ENCODE peak calls at places on chromosomes 5 and 9, in eight cellular contexts. J is H1, P is ovary, T is stomach, C is tibial nerve, W is suprapubic skin, L is sigmoid colon, Y is K562. O is an unnamed sample. For H3K36me3, the result is how much of the 10 kb centered on the place peaks cover.

GRCh38 chr5:172771439-172772111 is 580 bp upstream of the DUSP1 start:
- DNase-seq in J (no peak), P (no peak), T (no peak), C (no peak), W (no peak), L (no peak), Y (peak), O (no peak)

GRCh38 chr5:115352571-115352970 is 56.1 kb upstream of the CCDC112 start:
- DNase-seq in J (no peak), P (no peak), T (no peak), C (no peak), W (no peak), L (no peak), Y (no peak), O (no peak)

GRCh38 chr5:74261906-74262305 is 378.6 kb downstream of the ENC1 start:
- DNase-seq in J (no peak), P (no peak), T (no peak), C (no peak), W (no peak), L (no peak), Y (no peak), O (no peak)

GRCh38 chr5:170603578-170604565 is 100.1 kb downstream of the KCNIP1 start:
- DNase-seq in J (peak), P (peak), T (no peak), C (peak), W (no peak), L (peak), Y (peak), O (peak)

GRCh38 chr5:148912714-148913398 is 86.4 kb downstream of the ADRB2 start:
- DNase-seq in J (peak), P (no peak), T (no peak), C (no peak), W (no peak), L (no peak), Y (no peak), O (no peak)

GRCh38 chr5:68533571-68534051 is 318.1 kb downstream of the PIK3R1 start:
- DNase-seq in J (no peak), P (no peak), T (no peak), C (no peak), W (no peak), L (no peak), Y (no peak), O (peak)

GRCh38 chr9:99118782-99119466 is 14.0 kb downstream of the TGFBR1 start:
- DNase-seq in J (no peak), P (no peak), T (no peak), C (no peak), W (no peak), L (no peak), Y (no peak), O (peak)

GRCh38 chr5:163571755-163572154 is 66.3 kb downstream of the MAT2B start:
- DNase-seq in J (no peak), P (peak), T (no peak), C (no peak), W (no peak), L (no peak), Y (no peak), O (no peak)

GRCh38 chr5:8598356-8598755 is 729.4 kb downstream of the MTRR start:
- DNase-seq in J (no peak), P (no peak), T (no peak), C (no peak), W (no peak), L (no peak), Y (no peak), O (no peak)

GRCh38 chr5:50553560-50553984 is 112.5 kb upstream of the EMB start:
- DNase-seq in J (no peak), P (no peak), T (no peak), C (no peak), W (no peak), L (no peak), Y (no peak), O (no peak)

GRCh38 chr5:54624671-54625583 is 107.4 kb downstream of the SNX18 start:
- DNase-seq in J (no peak), P (no peak), T (no peak), C (no peak), W (no peak), L (no peak), Y (no peak), O (no peak)

GRCh38 chr5:179265529-179266290 is 79.6 kb downstream of the ADAMTS2 start:
- DNase-seq in J (peak), P (peak), T (peak), C (peak), W (peak), L (peak), Y (no peak), O (peak)

GRCh38 chr9:104339692-104340091 is 164.4 kb upstream of the OR13F1 start:
- DNase-seq in J (no peak), P (no peak), T (no peak), C (no peak), W (no peak), L (no peak), Y (no peak), O (no peak)

GRCh38 chr9:114278881-114279570 is 43.9 kb upstream of the ORM1 start:
- DNase-seq in J (peak), P (peak), T (no peak), C (no peak), W (peak), L (peak), Y (no peak), O (no peak)

GRCh38 chr5:10586008-10586407 is 22.1 kb downstream of the ANKRD33B start:
- DNase-seq in J (peak), P (no peak), T (no peak), C (no peak), W (no peak), L (no peak), Y (no peak), O (no peak)

GRCh38 chr9:109469646-109470358 is 28.3 kb downstream of the PTPN3 start:
- DNase-seq in J (peak), P (peak), T (peak), C (peak), W (no peak), L (peak), Y (peak), O (peak)

GRCh38 chr9:138071731-138072130 is 194.1 kb downstream of the CACNA1B start:
- DNase-seq in J (no peak), P (no peak), T (no peak), C (no peak), W (no peak), L (no peak), Y (no peak), O (no peak)

GRCh38 chr9:134848504-134848903 is 32.1 kb upstream of the FCN2 start:
- DNase-seq in J (no peak), P (no peak), T (no peak), C (no peak), W (no peak), L (no peak), Y (no peak), O (no peak)

GRCh38 chr5:133456933-133457402 is 155.4 kb downstream of the FSTL4 start:
- DNase-seq in J (no peak), P (no peak), T (no peak), C (no peak), W (no peak), L (no peak), Y (no peak), O (no peak)

GRCh38 chr9:114117614-114117995 is 18.5 kb upstream of the KIF12 start:
- DNase-seq in J (no peak), P (no peak), T (no peak), C (no peak), W (no peak), L (no peak), Y (no peak), O (no peak)

GRCh38 chr5:14983666-14984441 is 112.3 kb upstream of the ANKH start:
- DNase-seq in J (no peak), P (no peak), T (no peak), C (no peak), W (no peak), L (no peak), Y (no peak), O (no peak)

GRCh38 chr9:68685770-68686169 is 19.3 kb upstream of the PIP5K1B start:
- DNase-seq in J (peak), P (no peak), T (peak), C (no peak), W (no peak), L (no peak), Y (peak), O (peak)

GRCh38 chr5:95720094-95720793 is 10.9 kb upstream of the RHOBTB3 start:
- DNase-seq in J (no peak), P (no peak), T (no peak), C (peak), W (no peak), L (no peak), Y (no peak), O (no peak)

GRCh38 chr5:67214713-67215591 is 18.4 kb upstream of the CD180 start:
- DNase-seq in J (no peak), P (no peak), T (peak), C (no peak), W (no peak), L (peak), Y (no peak), O (peak)

GRCh38 chr9:8268216-8268878 is 468.8 kb upstream of the DMAC1 start:
- DNase-seq in J (no peak), P (no peak), T (no peak), C (no peak), W (no peak), L (no peak), Y (no peak), O (no peak)

GRCh38 chr9:2473691-2474090 is 147.9 kb upstream of the VLDLR start:
- DNase-seq in J (no peak), P (no peak), T (no peak), C (no peak), W (no peak), L (no peak), Y (no peak), O (no peak)

GRCh38 chr5:89728750-89729149 is 680.8 kb downstream of the CETN3 start:
- DNase-seq in J (no peak), P (peak), T (no peak), C (peak), W (no peak), L (peak), Y (no peak), O (no peak)

GRCh38 chr5:135012033-135012588 is 21.9 kb downstream of the PITX1 start:
- DNase-seq in J (no peak), P (no peak), T (no peak), C (no peak), W (no peak), L (peak), Y (no peak), O (no peak)

GRCh38 chr9:124342946-124343485 is 72.2 kb downstream of the PSMB7 start:
- DNase-seq in J (no peak), P (peak), T (no peak), C (peak), W (no peak), L (peak), Y (no peak), O (peak)

GRCh38 chr9:124869466-124869985 is 7.6 kb downstream of the ARPC5L start:
- DNase-seq in J (no peak), P (no peak), T (peak), C (no peak), W (no peak), L (no peak), Y (no peak), O (peak)

GRCh38 chr5:40112875-40113274 is 566.8 kb upstream of the PTGER4 start:
- DNase-seq in J (no peak), P (no peak), T (no peak), C (no peak), W (no peak), L (no peak), Y (no peak), O (no peak)

GRCh38 chr9:2012347-2012746 is 2.8 kb upstream of the SMARCA2 start:
- DNase-seq in J (no peak), P (no peak), T (no peak), C (no peak), W (no peak), L (no peak), Y (peak), O (no peak)

GRCh38 chr5:98573834-98574233 is 199.6 kb upstream of the RGMB start:
- DNase-seq in J (no peak), P (no peak), T (no peak), C (no peak), W (no peak), L (no peak), Y (no peak), O (no peak)

GRCh38 chr5:20606006-20606405 is 618.0 kb upstream of the CDH18 start:
- DNase-seq in J (no peak), P (no peak), T (no peak), C (no peak), W (no peak), L (no peak), Y (no peak), O (no peak)

DNA sequence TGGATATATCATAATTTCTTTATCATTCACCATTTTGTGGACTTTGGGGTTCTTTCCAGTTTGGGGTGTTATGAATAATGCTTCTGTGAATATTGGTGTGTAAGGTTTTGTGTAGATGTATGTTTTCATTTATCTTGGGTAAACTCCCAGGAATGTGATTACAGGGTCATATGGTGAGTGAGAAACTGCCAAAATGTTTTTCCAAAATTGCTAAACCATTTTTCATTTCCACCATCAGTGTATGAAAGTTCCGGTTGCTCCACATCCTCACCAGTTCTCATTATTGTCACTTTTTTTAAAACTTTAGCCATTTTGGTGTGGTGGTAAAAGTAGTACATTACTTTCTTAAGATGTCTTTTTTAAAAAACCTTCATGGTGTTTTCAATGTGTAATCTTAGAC is 152.9 kb downstream of the NIPBL start:
- DNase-seq in J (no peak), P (no peak), T (no peak), C (no peak), W (no peak), L (no peak), Y (no peak), O (no peak)
- TF ChIP-seq POLR2A in J (no peak), P (no peak), T (no peak), C (no peak), W (no peak), L (no peak), Y (no peak), O (no peak)

GRCh38 chr9:131464354-131465000 is 38.2 kb upstream of the POMT1 start:
- DNase-seq in J (no peak), P (no peak), T (no peak), C (no peak), W (no peak), L (peak), Y (no peak), O (no peak)
- H3K36me3 ChIP-seq in J (half or more), P (under half), T (half or more), C (under half), W (half or more), L (half or more), Y (half or more), O (half or more)

GRCh38 chr5:112671687-112672086 is 66.0 kb upstream of the APC start:
- DNase-seq in J (no peak), P (no peak), T (no peak), C (no peak), W (no peak), L (no peak), Y (no peak), O (no peak)

GRCh38 chr5:112668016-112668415 is 69.7 kb upstream of the APC start:
- DNase-seq in J (no peak), P (no peak), T (no peak), C (no peak), W (no peak), L (no peak), Y (no peak), O (no peak)

GRCh38 chr5:112669328-112669963 is 68.2 kb upstream of the APC start:
- DNase-seq in J (no peak), P (no peak), T (no peak), C (no peak), W (no peak), L (no peak), Y (no peak), O (no peak)

DNA sequence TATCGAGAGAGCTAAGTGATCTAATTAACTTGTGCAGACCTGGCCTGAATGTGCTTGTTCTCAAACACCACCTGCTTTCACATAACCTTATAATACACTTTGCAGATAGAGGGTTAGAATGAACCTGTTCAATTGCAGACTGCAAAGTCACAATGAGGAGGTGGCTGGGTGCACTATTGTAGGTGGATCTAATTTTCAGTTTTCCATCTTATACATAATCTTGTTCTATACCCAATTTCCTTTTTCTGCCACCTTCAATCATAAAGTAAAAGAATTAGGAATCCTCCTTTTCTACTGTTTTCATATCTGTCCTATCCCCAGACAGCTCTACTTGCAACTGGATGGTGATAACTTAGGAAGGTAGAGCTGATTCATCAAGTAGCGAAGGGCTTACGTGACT is 68.8 kb upstream of the APC start:
- DNase-seq in J (no peak), P (no peak), T (no peak), C (no peak), W (no peak), L (no peak), Y (no peak), O (no peak)
- TF ChIP-seq EP300 in J (no peak), P (no peak), T (no peak), C (no peak), W (no peak), L (no peak), Y (no peak), O (no peak)

GRCh38 chr9:83919111-83919510 is 2.1 kb downstream of the KIF27 start:
- DNase-seq in J (no peak), P (no peak), T (no peak), C (no peak), W (no peak), L (no peak), Y (no peak), O (no peak)

GRCh38 chr9:83920469-83920941 is 727 bp downstream of the KIF27 start:
- DNase-seq in J (no peak), P (no peak), T (peak), C (no peak), W (no peak), L (peak), Y (no peak), O (peak)

GRCh38 chr9:83920942-83921707 is at the start of gene KIF27:
- DNase-seq in J (peak), P (peak), T (peak), C (peak), W (peak), L (peak), Y (peak), O (peak)
- TF ChIP-seq POLR2A in J (peak), P (peak), T (no peak), C (peak), W (peak), L (peak), Y (peak), O (peak)

GRCh38 chr5:112996830-112997374 is 20.3 kb downstream of the DCP2 start:
- DNase-seq in J (no peak), P (no peak), T (no peak), C (no peak), W (no peak), L (no peak), Y (no peak), O (no peak)
- H3K36me3 ChIP-seq in J (under half), P (under half), T (half or more), C (under half), W (under half), L (under half), Y (half or more), O (under half)

DNA sequence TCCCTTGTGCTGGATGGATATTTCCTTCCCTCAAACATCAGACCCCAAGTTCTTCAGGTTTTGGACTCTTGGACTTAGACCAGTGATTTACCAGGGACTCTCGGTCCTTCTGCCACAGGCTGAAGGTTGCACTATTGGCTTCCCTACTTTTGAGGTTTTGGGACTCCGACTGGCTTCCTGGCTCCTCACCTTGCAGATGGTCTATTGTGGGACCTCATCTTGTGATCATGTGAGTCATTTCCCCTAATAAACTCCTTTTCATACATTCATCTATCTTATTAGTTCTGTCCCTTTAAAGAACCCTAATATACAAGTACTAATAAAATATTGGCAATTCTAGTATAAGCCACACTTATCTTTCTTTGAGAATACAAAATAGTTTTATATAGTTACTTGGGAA is 1078.9 kb downstream of the CDH12 start:
- DNase-seq in J (no peak), P (no peak), T (no peak), C (no peak), W (no peak), L (no peak), Y (no peak), O (no peak)
- TF ChIP-seq EP300 in J (no peak), P (no peak), T (no peak), C (no peak), W (no peak), L (no peak), Y (no peak), O (no peak)

GRCh38 chr5:1201327-1202025 is at the start of gene SLC6A19:
- DNase-seq in J (no peak), P (no peak), T (peak), C (no peak), W (no peak), L (no peak), Y (peak), O (no peak)
- TF ChIP-seq POLR2A in J (no peak), P (no peak), T (no peak), C (no peak), W (no peak), L (no peak), Y (no peak), O (peak)

GRCh38 chr5:151667083-151667482 is 19.6 kb downstream of the SPARC start:
- DNase-seq in J (no peak), P (no peak), T (no peak), C (no peak), W (no peak), L (no peak), Y (no peak), O (no peak)

GRCh38 chr5:151671979-151672378 is 14.7 kb downstream of the SPARC start:
- DNase-seq in J (no peak), P (no peak), T (no peak), C (no peak), W (no peak), L (no peak), Y (no peak), O (peak)

GRCh38 chr5:151670074-151670686 is 16.5 kb downstream of the SPARC start:
- DNase-seq in J (no peak), P (no peak), T (no peak), C (no peak), W (no peak), L (no peak), Y (no peak), O (no peak)

GRCh38 chr5:151673421-151673820 is 13.3 kb downstream of the SPARC start:
- DNase-seq in J (no peak), P (no peak), T (no peak), C (no peak), W (no peak), L (no peak), Y (no peak), O (no peak)

DNA sequence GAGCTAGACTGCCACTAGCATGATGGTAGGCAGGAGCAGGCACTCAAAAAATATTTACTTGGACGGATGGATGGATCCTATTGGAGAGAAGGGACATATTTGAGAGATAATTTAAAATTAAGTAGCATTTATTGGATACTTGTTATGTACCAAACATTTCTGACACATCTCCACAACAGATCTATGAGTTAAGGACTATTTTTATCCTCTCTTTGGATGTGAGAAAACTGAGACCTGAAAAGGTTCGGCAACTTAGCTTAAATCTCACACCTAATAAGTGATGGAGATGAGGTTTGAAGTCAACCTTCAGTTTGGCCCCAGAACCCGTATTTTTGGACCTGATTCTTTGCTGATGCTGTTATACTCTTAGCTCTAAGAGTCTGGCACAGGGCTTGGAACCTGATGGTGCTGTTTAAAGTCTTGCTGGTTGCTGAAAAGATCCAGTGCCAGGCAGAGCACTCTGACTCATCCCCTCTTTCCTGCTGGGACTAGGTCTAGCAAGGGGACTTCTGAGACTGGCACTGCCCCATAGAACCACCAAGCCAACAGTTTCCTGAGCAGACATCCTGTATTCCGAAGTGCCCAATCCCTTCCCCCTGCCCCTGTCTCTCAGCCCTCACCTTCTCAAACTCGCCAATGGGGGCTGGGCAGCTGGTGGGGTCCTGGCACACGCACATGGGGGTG is 15.6 kb downstream of the SPARC start:
- DNase-seq in J (no peak), P (no peak), T (no peak), C (no peak), W (no peak), L (no peak), Y (no peak), O (no peak)
- H3K36me3 ChIP-seq in J (half or more), P (under half), T (half or more), C (under half), W (half or more), L (under half), Y (under half), O (under half)

GRCh38 chr9:4344946-4345345 is 45.1 kb upstream of the GLIS3 start:
- DNase-seq in J (no peak), P (no peak), T (no peak), C (no peak), W (no peak), L (no peak), Y (no peak), O (no peak)
- TF ChIP-seq EP300 in J (no peak), P (no peak), T (no peak), C (no peak), W (no peak), L (no peak), Y (no peak), O (no peak)

O was measured in transverse colon.